ENCODE peak calls at places on chromosomes 3 and 15, in six cellular contexts. G is uterus, F is HepG2, E is suprapubic skin, N is breast epithelium, R is heart left ventricle. A is an unnamed sample.

GRCh38 chr15:63986751-63987341 is 59.4 kb downstream of the DAPK2 start:
- DNase-seq in G (no peak), F (no peak), E (no peak), N (no peak), R (no peak), A (no peak)

GRCh38 chr3:100864471-100865268 is 128.6 kb downstream of the ABI3BP start:
- DNase-seq in G (no peak), F (no peak), E (no peak), N (no peak), R (no peak), A (no peak)

GRCh38 chr15:88812137-88812536 is 8.9 kb downstream of the ACAN start:
- DNase-seq in G (no peak), F (no peak), E (no peak), N (no peak), R (no peak), A (no peak)

GRCh38 chr15:98955980-98956723 is 51.4 kb downstream of the PGPEP1L start:
- DNase-seq in G (peak; percentile 33), F (no peak), E (peak; percentile 57), N (no peak), R (no peak), A (no peak)

GRCh38 chr3:14461748-14462324 is 59.4 kb downstream of the SLC6A6 start:
- DNase-seq in G (no peak), F (peak; percentile 50), E (no peak), N (no peak), R (peak; percentile 55), A (no peak)

GRCh38 chr15:70768247-70768883 is 5.0 kb upstream of the UACA start:
- DNase-seq in G (no peak), F (no peak), E (no peak), N (no peak), R (no peak), A (no peak)

GRCh38 chr3:169146112-169146665 is 517.3 kb downstream of the MECOM start:
- DNase-seq in G (peak; percentile 22), F (no peak), E (no peak), N (no peak), R (peak; percentile 55), A (no peak)

GRCh38 chr15:52822475-52822874 is 32.3 kb upstream of the ONECUT1 start:
- DNase-seq in G (no peak), F (no peak), E (no peak), N (no peak), R (no peak), A (no peak)

GRCh38 chr15:81275711-81276417 is 48.1 kb downstream of the STARD5 start:
- DNase-seq in G (no peak), F (no peak), E (no peak), N (no peak), R (no peak), A (no peak)

GRCh38 chr3:126998728-126999127 is 15.8 kb downstream of the PLXNA1 start:
- DNase-seq in G (no peak), F (no peak), E (no peak), N (no peak), R (no peak), A (no peak)

GRCh38 chr3:104460477-104461406 is 906.0 kb upstream of the ALCAM start:
- DNase-seq in G (no peak), F (no peak), E (no peak), N (no peak), R (no peak), A (no peak)

GRCh38 chr15:101558217-101558941 is 68.9 kb upstream of the PCSK6 start:
- DNase-seq in G (no peak), F (peak; percentile 83), E (no peak), N (no peak), R (no peak), A (no peak)

GRCh38 chr3:37462452-37462851 is 288.1 kb upstream of the LRRFIP2 start:
- DNase-seq in G (no peak), F (no peak), E (no peak), N (no peak), R (no peak), A (no peak)

GRCh38 chr15:54519577-54519976 is 541.3 kb downstream of the UNC13C start:
- DNase-seq in G (no peak), F (no peak), E (no peak), N (no peak), R (no peak), A (no peak)

GRCh38 chr3:169699536-169700050 is 36.1 kb upstream of the MECOM start:
- DNase-seq in G (peak; percentile 72), F (peak; percentile 3), E (no peak), N (no peak), R (peak; percentile 88), A (no peak)

GRCh38 chr15:35005933-35006332 is 17.8 kb upstream of the ZNF770 start:
- DNase-seq in G (no peak), F (no peak), E (no peak), N (no peak), R (no peak), A (no peak)

GRCh38 chr15:67116742-67117141 is 51.3 kb downstream of the SMAD3 start:
- DNase-seq in G (no peak), F (peak; percentile 37), E (no peak), N (no peak), R (no peak), A (no peak)

GRCh38 chr3:125123906-125124305 is 68.1 kb upstream of the HEG1 start:
- DNase-seq in G (no peak), F (no peak), E (no peak), N (no peak), R (no peak), A (no peak)

GRCh38 chr15:74901612-74902063 is 5.0 kb downstream of the FAM219B start:
- DNase-seq in G (peak; percentile 56), F (peak; percentile 49), E (no peak), N (peak; percentile 50), R (peak; percentile 26), A (no peak)

GRCh38 chr3:177795866-177796265 is 598.6 kb upstream of the TBL1XR1 start:
- DNase-seq in G (no peak), F (no peak), E (no peak), N (no peak), R (no peak), A (no peak)

GRCh38 chr15:52002351-52002750 is 16.7 kb upstream of the MAPK6 start:
- DNase-seq in G (no peak), F (no peak), E (no peak), N (no peak), R (no peak), A (no peak)

GRCh38 chr15:25700916-25701315 is 162.2 kb downstream of the ATP10A start:
- DNase-seq in G (no peak), F (no peak), E (no peak), N (no peak), R (no peak), A (no peak)

DNA sequence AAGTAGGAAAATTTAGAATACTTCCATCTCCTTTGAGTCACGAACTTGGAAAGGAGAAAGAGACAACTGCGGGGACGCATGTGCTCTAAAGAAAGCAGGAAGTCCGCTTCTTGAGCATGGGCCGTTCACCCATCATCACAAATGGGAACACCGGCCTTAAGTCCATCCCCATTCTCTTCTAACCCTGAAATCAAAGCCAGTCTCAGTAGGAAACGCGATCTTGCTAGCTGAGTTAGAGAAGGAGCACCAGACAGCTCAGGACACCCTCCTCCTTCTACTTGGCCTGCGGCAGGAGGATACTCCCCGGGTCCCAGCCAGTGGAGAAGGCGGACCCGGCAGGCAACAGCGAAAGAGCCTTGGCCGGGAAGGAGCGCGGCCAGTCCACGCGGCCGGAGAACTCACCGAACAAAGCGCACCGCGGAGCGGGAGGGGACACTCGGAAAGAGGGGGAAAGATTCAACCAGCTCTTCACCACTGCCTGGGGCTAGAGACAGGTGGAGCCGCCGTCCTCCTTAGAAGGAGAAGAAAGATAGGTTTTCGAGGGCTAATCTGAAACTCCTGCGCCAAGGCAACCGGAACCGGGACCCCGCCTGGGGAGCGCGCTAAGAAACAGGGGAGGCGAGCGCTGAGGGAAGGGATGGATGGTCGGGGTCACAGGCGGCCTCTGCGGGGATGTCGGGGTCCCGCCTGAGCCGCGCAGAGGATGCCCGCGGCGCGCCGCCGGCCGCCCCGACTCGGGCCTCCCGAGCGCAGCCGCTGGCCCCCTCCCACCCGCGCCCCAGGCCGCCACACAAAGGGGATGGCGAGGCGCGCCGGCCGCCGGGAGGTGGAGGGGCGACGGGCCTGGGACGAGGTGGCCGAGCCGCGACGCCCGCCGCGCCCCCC is 825 bp downstream of the SLC4A7 start:
- DNase-seq in G (peak; percentile 43), F (peak; percentile 35), E (peak; percentile 72), N (peak; percentile 40), R (peak; percentile 52), A (no peak)
- TF ChIP-seq POLR2A in G (peak; percentile 17), F (no peak), E (peak; percentile 27), N (no peak), R (no peak), A (no peak)

GRCh38 chr3:45631486-45631885 is 36.9 kb downstream of the LIMD1 start:
- DNase-seq in G (no peak), F (no peak), E (no peak), N (no peak), R (no peak), A (no peak)
- TF ChIP-seq POLR2A in G (no peak), F (no peak), E (no peak), N (no peak), R (no peak), A (no peak)

GRCh38 chr3:68855620-68856019 is 76.7 kb downstream of the TAFA4 start:
- DNase-seq in G (no peak), F (no peak), E (no peak), N (no peak), R (no peak), A (no peak)
- TF ChIP-seq POLR2A in G (no peak), F (no peak), E (no peak), N (no peak), R (no peak), A (no peak)

GRCh38 chr3:11290743-11291680 is 18.8 kb downstream of the ATG7 start:
- DNase-seq in G (no peak), F (no peak), E (no peak), N (no peak), R (no peak), A (no peak)

GRCh38 chr3:11289864-11290263 is 17.7 kb downstream of the ATG7 start:
- DNase-seq in G (no peak), F (no peak), E (no peak), N (no peak), R (no peak), A (no peak)

GRCh38 chr3:11291808-11292207 is 19.6 kb downstream of the ATG7 start:
- DNase-seq in G (no peak), F (no peak), E (no peak), N (no peak), R (peak; percentile 65), A (no peak)

GRCh38 chr3:11288021-11288491 is 15.9 kb downstream of the ATG7 start:
- DNase-seq in G (no peak), F (no peak), E (no peak), N (no peak), R (no peak), A (no peak)

DNA sequence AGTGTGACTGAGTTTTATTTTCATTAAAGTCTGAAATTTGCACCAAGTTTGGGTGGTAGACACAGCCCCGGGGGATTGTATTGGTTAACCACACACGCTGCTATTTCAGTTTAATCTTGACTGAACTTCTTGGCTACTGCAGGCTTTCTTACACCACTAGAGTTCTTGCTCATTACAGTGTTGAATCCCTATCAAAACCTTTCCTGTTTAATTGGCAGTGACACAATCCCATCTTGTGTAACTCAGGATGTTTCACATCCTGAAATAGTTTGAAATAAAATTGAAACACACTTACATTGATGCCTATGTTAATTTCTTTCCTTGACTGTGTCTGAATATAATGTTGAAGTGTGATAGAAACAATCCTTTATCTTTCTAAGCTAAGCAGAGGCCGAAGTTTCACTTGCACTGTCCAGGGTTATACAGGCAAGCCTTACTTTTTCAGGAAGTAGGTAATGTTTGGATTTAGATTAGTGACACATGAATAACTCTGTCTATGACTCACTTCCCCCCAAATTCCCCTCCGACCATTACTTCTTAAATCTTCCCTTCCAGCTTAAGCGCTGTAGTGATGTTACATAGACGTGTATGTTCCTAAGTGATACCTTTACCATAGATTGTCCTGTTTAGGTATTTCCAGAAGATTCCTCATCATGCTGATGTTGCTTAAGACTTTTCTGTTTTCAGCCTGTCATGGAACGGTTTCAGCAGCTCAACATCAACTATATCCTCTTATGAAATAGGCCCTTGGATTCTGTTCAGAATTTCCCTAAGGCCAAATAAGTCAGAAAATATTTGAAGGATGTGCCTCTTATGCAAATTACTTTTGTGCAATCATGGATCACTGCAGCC is 16.8 kb downstream of the ATG7 start:
- DNase-seq in G (no peak), F (peak; percentile 23), E (no peak), N (no peak), R (no peak), A (no peak)
- TF ChIP-seq POLR2A in G (no peak), F (no peak), E (no peak), N (no peak), R (no peak), A (no peak)

A was measured in vagina.